ENCODE peak calls at places on chromosomes 13 and 19, in seven cellular contexts. One of them, this sample, is unnamed.

GRCh38 chr13:26442541-26442940 is 114.9 kb upstream of the WASF3 start:
- DNase-seq in tibial artery: no peak
- DNase-seq in heart left ventricle: no peak
- DNase-seq in colonic mucosa: no peak
- DNase-seq in H1: no peak
- DNase-seq in mucosa of descending colon: no peak
- DNase-seq in mammary epithelial cell: no peak
- DNase-seq in this sample: no peak

GRCh38 chr19:14003279-14004051 is 2.7 kb downstream of the RFX1 start:
- DNase-seq in mammary epithelial cell: no peak
- DNase-seq in heart left ventricle: peak; percentile 29
- DNase-seq in colonic mucosa: no peak
- DNase-seq in H1: no peak
- DNase-seq in mucosa of descending colon: peak; percentile 13
- DNase-seq in tibial artery: no peak
- DNase-seq in this sample: no peak

GRCh38 chr13:49877629-49878218 is 58.4 kb downstream of the SPRYD7 start:
- DNase-seq in mammary epithelial cell: peak; percentile 14
- DNase-seq in mucosa of descending colon: no peak
- DNase-seq in H1: no peak
- DNase-seq in heart left ventricle: no peak
- DNase-seq in colonic mucosa: no peak
- DNase-seq in tibial artery: no peak
- DNase-seq in this sample: no peak

GRCh38 chr13:59259416-59260000 is 904.2 kb downstream of the DIAPH3 start:
- DNase-seq in heart left ventricle: no peak
- DNase-seq in H1: no peak
- DNase-seq in mucosa of descending colon: no peak
- DNase-seq in tibial artery: no peak
- DNase-seq in colonic mucosa: no peak
- DNase-seq in mammary epithelial cell: no peak
- DNase-seq in this sample: no peak

GRCh38 chr13:50080856-50081105 is 65.5 kb downstream of the KCNRG start:
- DNase-seq in mammary epithelial cell: peak; percentile 55
- DNase-seq in heart left ventricle: no peak
- DNase-seq in H1: no peak
- DNase-seq in colonic mucosa: no peak
- DNase-seq in mucosa of descending colon: no peak
- DNase-seq in tibial artery: no peak
- DNase-seq in this sample: no peak

GRCh38 chr13:19596960-19597361 is 35.6 kb upstream of the TPTE2 start:
- DNase-seq in mammary epithelial cell: peak; percentile 65
- DNase-seq in H1: no peak
- DNase-seq in tibial artery: no peak
- DNase-seq in colonic mucosa: no peak
- DNase-seq in heart left ventricle: no peak
- DNase-seq in mucosa of descending colon: no peak
- DNase-seq in this sample: no peak

GRCh38 chr13:53007872-53008271 is 20.7 kb upstream of the OLFM4 start:
- DNase-seq in mucosa of descending colon: no peak
- DNase-seq in tibial artery: no peak
- DNase-seq in colonic mucosa: peak; percentile 48
- DNase-seq in mammary epithelial cell: no peak
- DNase-seq in heart left ventricle: no peak
- DNase-seq in H1: no peak
- DNase-seq in this sample: no peak

GRCh38 chr13:38099751-38100150 is 230.2 kb upstream of the TRPC4 start:
- DNase-seq in colonic mucosa: no peak
- DNase-seq in mammary epithelial cell: no peak
- DNase-seq in mucosa of descending colon: no peak
- DNase-seq in heart left ventricle: no peak
- DNase-seq in H1: no peak
- DNase-seq in tibial artery: no peak
- DNase-seq in this sample: no peak

GRCh38 chr19:29381353-29382203 is 144.2 kb upstream of the VSTM2B start:
- DNase-seq in heart left ventricle: no peak
- DNase-seq in H1: no peak
- DNase-seq in mammary epithelial cell: no peak
- DNase-seq in colonic mucosa: peak; percentile 3
- DNase-seq in tibial artery: no peak
- DNase-seq in mucosa of descending colon: no peak
- DNase-seq in this sample: no peak

GRCh38 chr13:66794340-66795031 is 435.6 kb downstream of the PCDH9 start:
- DNase-seq in H1: no peak
- DNase-seq in mucosa of descending colon: no peak
- DNase-seq in colonic mucosa: peak; percentile 18
- DNase-seq in mammary epithelial cell: no peak
- DNase-seq in heart left ventricle: no peak
- DNase-seq in tibial artery: no peak
- DNase-seq in this sample: no peak

GRCh38 chr13:78098249-78098648 is 179.6 kb upstream of the EDNRB start:
- DNase-seq in heart left ventricle: no peak
- DNase-seq in tibial artery: no peak
- DNase-seq in mucosa of descending colon: no peak
- DNase-seq in mammary epithelial cell: no peak
- DNase-seq in colonic mucosa: no peak
- DNase-seq in H1: no peak
- DNase-seq in this sample: no peak

GRCh38 chr13:99086869-99087129 is 108.9 kb upstream of the DOCK9 start:
- DNase-seq in H1: no peak
- DNase-seq in mammary epithelial cell: peak; percentile 42
- DNase-seq in tibial artery: no peak
- DNase-seq in heart left ventricle: no peak
- DNase-seq in colonic mucosa: peak; percentile 44
- DNase-seq in mucosa of descending colon: peak; percentile 81
- DNase-seq in this sample: no peak

GRCh38 chr19:4717191-4717965 is 6.3 kb downstream of the DPP9 start:
- DNase-seq in tibial artery: no peak
- DNase-seq in colonic mucosa: no peak
- DNase-seq in mammary epithelial cell: peak; percentile 48
- DNase-seq in H1: no peak
- DNase-seq in mucosa of descending colon: no peak
- DNase-seq in heart left ventricle: no peak
- DNase-seq in this sample: peak; percentile 73

DNA sequence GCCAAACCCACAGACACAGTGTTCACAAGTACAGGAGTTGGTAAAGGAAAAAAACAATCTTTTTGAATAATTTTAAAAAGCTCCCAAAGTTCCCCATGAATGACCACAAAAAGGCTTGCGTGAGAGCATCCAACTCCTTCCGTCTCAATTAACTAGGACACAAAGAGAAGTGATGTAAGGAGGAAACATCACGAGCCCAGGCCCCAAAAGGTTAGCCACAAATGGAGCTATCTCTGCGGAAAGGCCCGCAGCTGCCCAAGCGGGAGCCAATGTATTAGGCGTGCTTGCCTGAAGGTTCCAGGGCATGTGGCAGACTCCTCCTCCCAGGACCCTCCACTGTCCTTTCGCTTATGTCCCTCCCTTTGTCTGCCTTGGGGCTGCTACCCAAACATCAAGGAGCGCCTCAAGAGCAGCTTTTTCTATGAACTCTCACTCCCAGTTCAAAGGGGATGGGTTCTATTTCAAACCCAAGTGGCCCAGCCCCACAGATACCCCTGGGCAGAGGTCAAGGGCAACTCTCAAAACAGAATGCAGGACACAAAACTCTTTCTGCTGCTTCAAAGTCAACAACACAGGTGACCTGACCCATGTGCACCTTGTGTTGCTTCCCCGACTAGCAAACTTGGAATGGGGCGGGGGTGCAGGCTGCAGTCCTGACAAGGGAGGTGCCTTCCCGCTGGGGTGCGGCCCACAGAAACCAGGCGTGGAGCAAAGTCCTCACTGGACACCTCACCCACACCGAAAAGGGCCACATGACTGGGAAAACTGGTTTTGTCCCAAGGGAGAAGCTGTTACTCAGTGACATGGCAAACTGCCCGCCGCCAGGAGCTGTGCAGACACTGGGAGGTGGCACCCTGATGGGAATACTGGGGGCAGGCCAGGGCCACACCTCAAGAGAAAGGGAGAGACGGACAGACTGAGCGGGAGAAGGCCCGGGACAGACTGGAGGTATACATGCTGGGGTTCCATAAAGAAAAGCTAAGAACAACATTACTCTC is 17.6 kb downstream of the ZC3H4 start:
- DNase-seq in mammary epithelial cell: peak; percentile 93
- DNase-seq in tibial artery: peak; percentile 59
- DNase-seq in H1: no peak
- DNase-seq in mucosa of descending colon: peak; percentile 96
- DNase-seq in colonic mucosa: peak; percentile 99
- DNase-seq in heart left ventricle: peak; percentile 85
- DNase-seq in this sample: peak; percentile 91
- H3K4me1 ChIP-seq in mammary epithelial cell: peaks cover 35% of the 10 kb centered on the region
- H3K4me1 ChIP-seq in tibial artery: peaks cover 64% of the 10 kb centered on the region
- H3K4me1 ChIP-seq in H1: peaks cover 8% of the 10 kb centered on the region
- H3K4me1 ChIP-seq in mucosa of descending colon: peaks cover 49% of the 10 kb centered on the region
- H3K4me1 ChIP-seq in colonic mucosa: peaks cover 34% of the 10 kb centered on the region
- H3K4me1 ChIP-seq in heart left ventricle: no peaks in the 10 kb centered on the region
- H3K4me1 ChIP-seq in this sample: peaks cover 3% of the 10 kb centered on the region

GRCh38 chr13:27619093-27619705 is 1.1 kb downstream of the LNX2 start:
- DNase-seq in mucosa of descending colon: no peak
- DNase-seq in tibial artery: no peak
- DNase-seq in heart left ventricle: no peak
- DNase-seq in mammary epithelial cell: no peak
- DNase-seq in H1: no peak
- DNase-seq in colonic mucosa: peak; percentile 29
- DNase-seq in this sample: no peak

GRCh38 chr13:27621366-27622101 is at the start of gene POLR1D:
- DNase-seq in H1: peak; percentile 63
- DNase-seq in mammary epithelial cell: peak; percentile 93
- DNase-seq in colonic mucosa: peak; percentile 89
- DNase-seq in tibial artery: peak; percentile 71
- DNase-seq in mucosa of descending colon: peak; percentile 92
- DNase-seq in heart left ventricle: peak; percentile 87
- DNase-seq in this sample: peak; percentile 84

GRCh38 chr13:27620377-27621115 is at the start of gene LNX2:
- DNase-seq in H1: peak; percentile 88
- DNase-seq in tibial artery: peak; percentile 98
- DNase-seq in mucosa of descending colon: peak; percentile 99
- DNase-seq in colonic mucosa: peak; percentile 98
- DNase-seq in heart left ventricle: peak; percentile 99
- DNase-seq in mammary epithelial cell: peak; percentile 97
- DNase-seq in this sample: peak; percentile 98

GRCh38 chr13:27621116-27621365 is 651 bp upstream of the POLR1D start:
- DNase-seq in tibial artery: no peak
- DNase-seq in mammary epithelial cell: no peak
- DNase-seq in mucosa of descending colon: no peak
- DNase-seq in heart left ventricle: no peak
- DNase-seq in H1: no peak
- DNase-seq in colonic mucosa: no peak
- DNase-seq in this sample: no peak

GRCh38 chr13:27619711-27620376 is 485 bp downstream of the LNX2 start:
- DNase-seq in heart left ventricle: peak; percentile 57
- DNase-seq in tibial artery: peak; percentile 41
- DNase-seq in mammary epithelial cell: no peak
- DNase-seq in colonic mucosa: peak; percentile 43
- DNase-seq in H1: no peak
- DNase-seq in mucosa of descending colon: peak; percentile 71
- DNase-seq in this sample: peak; percentile 41
- TF ChIP-seq CTCF in heart left ventricle: no peak
- TF ChIP-seq CTCF in tibial artery: peak; percentile 41
- TF ChIP-seq CTCF in mammary epithelial cell: no peak
- TF ChIP-seq CTCF in colonic mucosa: peak; percentile 16
- TF ChIP-seq CTCF in H1: no peak
- TF ChIP-seq CTCF in mucosa of descending colon: no peak
- TF ChIP-seq CTCF in this sample: no peak

GRCh38 chr19:16496613-16496983 is 404 bp downstream of the C19orf44 start:
- DNase-seq in heart left ventricle: peak; percentile 46
- DNase-seq in mucosa of descending colon: no peak
- DNase-seq in colonic mucosa: peak; percentile 31
- DNase-seq in H1: no peak
- DNase-seq in tibial artery: peak; percentile 49
- DNase-seq in mammary epithelial cell: peak; percentile 50
- DNase-seq in this sample: no peak

GRCh38 chr19:16495982-16496612 is at the start of the genes C19orf44 and CALR3:
- DNase-seq in mammary epithelial cell: peak; percentile 99
- DNase-seq in tibial artery: peak; percentile 99
- DNase-seq in H1: peak; percentile 93
- DNase-seq in colonic mucosa: peak; percentile 99
- DNase-seq in mucosa of descending colon: peak; percentile 99
- DNase-seq in heart left ventricle: peak; percentile 100
- DNase-seq in this sample: peak; percentile 99

GRCh38 chr19:16497837-16498236 is 1.6 kb downstream of the C19orf44 start:
- DNase-seq in mucosa of descending colon: no peak
- DNase-seq in heart left ventricle: no peak
- DNase-seq in mammary epithelial cell: no peak
- DNase-seq in tibial artery: no peak
- DNase-seq in H1: no peak
- DNase-seq in colonic mucosa: no peak
- DNase-seq in this sample: no peak

DNA sequence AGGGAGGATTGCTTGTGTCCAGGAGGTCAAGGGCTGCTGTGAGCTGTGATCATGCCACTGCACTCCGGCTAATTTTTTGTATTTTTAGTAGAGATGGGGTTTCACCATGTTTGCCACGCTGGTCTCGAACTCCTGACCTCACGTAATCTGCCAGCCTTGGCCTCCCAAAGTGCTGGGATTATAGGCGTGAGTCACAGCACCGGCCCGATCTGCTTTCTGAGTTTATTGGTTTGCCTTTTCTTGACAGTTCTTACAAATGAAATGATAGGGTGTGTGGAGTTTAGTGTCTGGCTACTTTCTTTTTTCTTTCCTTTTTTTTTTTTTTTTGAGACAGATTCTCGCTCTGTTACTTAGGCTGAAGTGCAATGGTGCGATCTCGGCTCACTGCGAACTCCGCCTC is 848 bp downstream of the C19orf44 start:
- DNase-seq in heart left ventricle: no peak
- DNase-seq in H1: no peak
- DNase-seq in mucosa of descending colon: no peak
- DNase-seq in tibial artery: no peak
- DNase-seq in colonic mucosa: no peak
- DNase-seq in mammary epithelial cell: no peak
- DNase-seq in this sample: no peak
- H3K4me3 ChIP-seq in heart left ventricle: peak overlapping the region; percentile 78
- H3K4me3 ChIP-seq in H1: peak overlapping the region; percentile 78
- H3K4me3 ChIP-seq in mucosa of descending colon: no peak overlapping the region
- H3K4me3 ChIP-seq in tibial artery: peak overlapping the region; percentile 69
- H3K4me3 ChIP-seq in colonic mucosa: no peak overlapping the region
- H3K4me3 ChIP-seq in mammary epithelial cell: peak overlapping the region; percentile 74
- H3K4me3 ChIP-seq in this sample: peak overlapping the region; percentile 87

GRCh38 chr19:35909684-35910035 is 1.6 kb upstream of the TYROBP start:
- DNase-seq in colonic mucosa: no peak
- DNase-seq in mammary epithelial cell: no peak
- DNase-seq in H1: no peak
- DNase-seq in tibial artery: no peak
- DNase-seq in heart left ventricle: no peak
- DNase-seq in mucosa of descending colon: no peak
- DNase-seq in this sample: no peak

GRCh38 chr19:35908010-35908441 is at the start of gene TYROBP:
- DNase-seq in colonic mucosa: no peak
- DNase-seq in heart left ventricle: peak; percentile 64
- DNase-seq in H1: no peak
- DNase-seq in mammary epithelial cell: no peak
- DNase-seq in tibial artery: peak; percentile 52
- DNase-seq in mucosa of descending colon: peak; percentile 68
- DNase-seq in this sample: no peak

GRCh38 chr19:35905178-35905727 is 2.8 kb downstream of the TYROBP start:
- DNase-seq in tibial artery: no peak
- DNase-seq in H1: no peak
- DNase-seq in mucosa of descending colon: no peak
- DNase-seq in heart left ventricle: no peak
- DNase-seq in colonic mucosa: no peak
- DNase-seq in mammary epithelial cell: no peak
- DNase-seq in this sample: no peak

GRCh38 chr19:35908977-35909683 is 1.0 kb upstream of the TYROBP start:
- DNase-seq in heart left ventricle: peak; percentile 85
- DNase-seq in mucosa of descending colon: peak; percentile 87
- DNase-seq in colonic mucosa: peak; percentile 56
- DNase-seq in mammary epithelial cell: no peak
- DNase-seq in tibial artery: peak; percentile 76
- DNase-seq in H1: no peak
- DNase-seq in this sample: peak; percentile 77

GRCh38 chr19:35907377-35907745 is 734 bp downstream of the TYROBP start:
- DNase-seq in tibial artery: no peak
- DNase-seq in heart left ventricle: no peak
- DNase-seq in mammary epithelial cell: no peak
- DNase-seq in H1: no peak
- DNase-seq in mucosa of descending colon: no peak
- DNase-seq in colonic mucosa: no peak
- DNase-seq in this sample: no peak
- H3K4me1 ChIP-seq in tibial artery: no peaks in the 10 kb centered on the region
- H3K4me1 ChIP-seq in heart left ventricle: no peaks in the 10 kb centered on the region
- H3K4me1 ChIP-seq in mammary epithelial cell: peaks cover 7% of the 10 kb centered on the region
- H3K4me1 ChIP-seq in H1: peaks cover 20% of the 10 kb centered on the region
- H3K4me1 ChIP-seq in mucosa of descending colon: no peaks in the 10 kb centered on the region
- H3K4me1 ChIP-seq in colonic mucosa: no peaks in the 10 kb centered on the region
- H3K4me1 ChIP-seq in this sample: no peaks in the 10 kb centered on the region